ENCODE peak calls at places on chromosomes 7 and 10, in five cellular contexts. C is stimulated activated naive CD4-positive, alpha-beta T cell treated with Interleukin-2 at 50 U/mL for 16 hours; B is COLO829; Z is NAMALWA; S is naive thymus-derived CD8-positive, alpha-beta T cell. J is an unnamed sample.

GRCh38 chr7:110775046-110775445 is 315.9 kb upstream of the LRRN3 start:
- DNase-seq in Z (no peak), B (no peak), C (no peak), S (no peak), J (no peak)

GRCh38 chr7:25382869-25383268 is 154.6 kb upstream of the NPVF start:
- DNase-seq in Z (no peak), S (no peak), B (no peak), C (no peak), J (no peak)

GRCh38 chr10:2985729-2986232 is 81.6 kb upstream of the PFKP start:
- DNase-seq in C (no peak), S (no peak), Z (no peak), B (no peak), J (no peak)

GRCh38 chr10:77804371-77804770 is 122.2 kb downstream of the DLG5 start:
- DNase-seq in B (no peak), Z (no peak), S (no peak), C (no peak), J (no peak)

GRCh38 chr7:3095046-3095445 is 51.4 kb upstream of the CARD11 start:
- DNase-seq in C (peak), S (peak), B (no peak), Z (peak), J (peak)

GRCh38 chr10:71255817-71256660 is 43.7 kb downstream of the UNC5B start:
- DNase-seq in B (no peak), Z (no peak), S (no peak), C (no peak), J (no peak)

GRCh38 chr7:138837627-138838026 is 39.6 kb upstream of the ATP6V0A4 start:
- DNase-seq in C (no peak), B (no peak), S (no peak), Z (no peak), J (no peak)

GRCh38 chr7:29488977-29489376 is 74.7 kb upstream of the PRR15 start:
- DNase-seq in B (peak), S (no peak), Z (no peak), C (no peak), J (no peak)

GRCh38 chr10:106540606-106541005 is 623.9 kb downstream of the SORCS1 start:
- DNase-seq in B (no peak), C (no peak), S (no peak), Z (no peak), J (no peak)

GRCh38 chr7:80078159-80078731 is 56.4 kb upstream of the GNAI1 start:
- DNase-seq in C (no peak), Z (peak), B (peak), S (no peak), J (no peak)

GRCh38 chr7:157211710-157212109 is 73.0 kb downstream of the UBE3C start:
- DNase-seq in Z (no peak), B (no peak), C (no peak), S (no peak), J (no peak)

GRCh38 chr7:158772916-158773315 is 56.4 kb downstream of the ESYT2 start:
- DNase-seq in S (no peak), C (no peak), Z (no peak), B (no peak), J (no peak)